ENCODE peak calls at places on chromosomes 3 and 15, in nine cellular contexts. V, C, H, A, O, E, B, Z and R are unnamed samples.

GRCh38 chr3:99875573-99875924 is 57.9 kb downstream of the CMSS1 start:
- DNase-seq in V (no peak), C (no peak), H (no peak), A (peak; percentile 83), O (no peak), E (no peak), B (no peak), Z (peak; percentile 74), R (no peak)

GRCh38 chr3:194586839-194587238 is 46.4 kb downstream of the TMEM44 start:
- DNase-seq in V (no peak), C (no peak), H (no peak), A (no peak), O (no peak), E (peak; percentile 97), B (no peak), Z (peak; percentile 88), R (peak; percentile 66)

GRCh38 chr15:70964686-70965085 is 72.1 kb downstream of the LRRC49 start:
- DNase-seq in V (no peak), C (no peak), H (no peak), A (no peak), O (no peak), E (no peak), B (no peak), Z (no peak), R (no peak)

GRCh38 chr15:74889390-74889881 is 406 bp upstream of the MPI start:
- DNase-seq in V (peak; percentile 59), C (peak; percentile 76), H (no peak), A (peak; percentile 10), O (peak; percentile 73), E (peak; percentile 42), B (no peak), Z (peak; percentile 60), R (peak; percentile 47)

GRCh38 chr3:107064445-107065060 is 312.7 kb upstream of the CCDC54 start:
- DNase-seq in V (peak; percentile 66), C (peak; percentile 92), H (peak; percentile 32), A (peak; percentile 93), O (no peak), E (peak; percentile 61), B (peak; percentile 71), Z (peak; percentile 80), R (peak; percentile 58)

GRCh38 chr15:78976691-78977090 is 31.8 kb upstream of the CTSH start:
- DNase-seq in V (no peak), C (no peak), H (no peak), A (no peak), O (no peak), E (no peak), B (no peak), Z (no peak), R (no peak)

GRCh38 chr3:139797724-139798343 is 120.1 kb upstream of the NMNAT3 start:
- DNase-seq in V (peak; percentile 46), C (peak; percentile 89), H (no peak), A (peak; percentile 68), O (no peak), E (peak; percentile 25), B (no peak), Z (peak; percentile 29), R (no peak)

GRCh38 chr3:149548729-149549065 is 74.2 kb downstream of the TM4SF4 start:
- DNase-seq in V (no peak), C (no peak), H (no peak), A (no peak), O (no peak), E (peak; percentile 79), B (no peak), Z (no peak), R (no peak)

GRCh38 chr3:80097674-80098073 is 329.9 kb upstream of the ROBO1 start:
- DNase-seq in V (no peak), C (no peak), H (no peak), A (peak; percentile 10), O (no peak), E (peak; percentile 7), B (no peak), Z (peak; percentile 0), R (no peak)

GRCh38 chr3:58048301-58048700 is 40.1 kb downstream of the FLNB start:
- DNase-seq in V (no peak), C (no peak), H (no peak), A (no peak), O (no peak), E (no peak), B (no peak), Z (no peak), R (no peak)

GRCh38 chr3:43953814-43954241 is 263.1 kb downstream of the ABHD5 start:
- DNase-seq in V (no peak), C (no peak), H (no peak), A (peak; percentile 64), O (no peak), E (peak; percentile 49), B (no peak), Z (peak; percentile 37), R (no peak)

GRCh38 chr3:165820685-165821123 is 16.5 kb downstream of the BCHE start:
- DNase-seq in V (no peak), C (no peak), H (no peak), A (no peak), O (no peak), E (no peak), B (no peak), Z (no peak), R (no peak)

GRCh38 chr3:22731901-22732300 is 471.2 kb upstream of the UBE2E2 start:
- DNase-seq in V (no peak), C (no peak), H (no peak), A (no peak), O (no peak), E (no peak), B (no peak), Z (no peak), R (peak; percentile 41)

GRCh38 chr15:50358805-50359204 is 3.8 kb upstream of the GABPB1 start:
- DNase-seq in V (peak; percentile 36), C (peak; percentile 66), H (peak; percentile 32), A (peak; percentile 63), O (no peak), E (peak; percentile 36), B (no peak), Z (peak; percentile 72), R (no peak)

GRCh38 chr15:96344706-96345559 is 14.4 kb downstream of the NR2F2 start:
- DNase-seq in V (peak; percentile 36), C (peak; percentile 68), H (no peak), A (no peak), O (no peak), E (no peak), B (no peak), Z (no peak), R (no peak)
- H3K4me1 ChIP-seq in V (no peaks in the 10 kb centered on the region), C (no peaks in the 10 kb centered on the region), H (no peaks in the 10 kb centered on the region), A (peaks cover 56% of the 10 kb centered on the region), O (peaks cover 6% of the 10 kb centered on the region), E (peaks cover 74% of the 10 kb centered on the region), B (no peaks in the 10 kb centered on the region), Z (peaks cover 39% of the 10 kb centered on the region), R (peaks cover 4% of the 10 kb centered on the region)

DNA sequence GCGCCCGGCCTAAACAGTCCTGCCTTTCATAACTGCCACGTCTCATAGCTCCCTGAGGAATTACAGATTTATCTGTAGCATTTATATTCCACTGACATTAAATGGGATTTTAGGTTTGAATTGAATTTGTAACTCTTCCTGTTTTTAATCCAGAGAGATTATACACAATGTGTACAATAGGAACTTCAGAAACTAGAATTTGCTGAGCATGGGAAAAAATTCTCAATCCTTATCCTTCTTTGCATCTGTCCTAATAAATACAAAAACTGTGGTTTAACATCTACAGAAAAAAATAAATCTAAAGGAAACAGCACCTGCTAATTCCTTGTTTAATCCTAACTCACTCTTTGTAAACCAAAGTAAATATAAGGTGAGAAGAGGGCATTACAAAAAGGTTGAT is 2.2 kb downstream of the NEK11 start:
- DNase-seq in V (no peak), C (no peak), H (no peak), A (no peak), O (no peak), E (no peak), B (no peak), Z (no peak), R (no peak)
- H3K27me3 ChIP-seq in V (no peaks in the 10 kb centered on the region), C (no peaks in the 10 kb centered on the region), H (no peaks in the 10 kb centered on the region), A (no peaks in the 10 kb centered on the region), O (no peaks in the 10 kb centered on the region), E (no peaks in the 10 kb centered on the region), B (no peaks in the 10 kb centered on the region), Z (no peaks in the 10 kb centered on the region), R (no peaks in the 10 kb centered on the region)

DNA sequence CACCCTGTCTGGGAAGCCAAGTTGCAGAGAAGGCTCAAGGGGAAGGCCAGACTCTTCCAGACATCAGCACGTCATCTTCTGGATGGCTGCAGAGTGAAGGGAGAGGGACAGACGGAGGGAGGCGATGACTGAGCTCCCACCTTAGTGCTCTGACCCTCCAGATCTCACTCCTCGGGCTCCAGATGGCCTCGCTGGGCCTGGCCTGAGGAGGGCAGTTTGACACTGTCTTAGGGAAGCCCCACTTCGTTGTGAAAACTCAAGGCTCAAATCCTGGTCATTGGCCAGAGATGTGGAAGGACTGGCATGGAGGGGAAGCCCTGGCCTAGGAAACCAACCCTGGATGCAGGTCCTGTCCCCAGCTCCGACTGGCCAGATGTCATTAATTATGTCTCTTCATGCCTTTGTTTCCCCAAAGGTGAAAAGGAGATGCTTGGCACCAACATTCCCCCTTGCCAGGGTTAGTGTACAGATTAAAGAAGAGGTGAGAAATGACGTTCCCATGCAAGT is 70.4 kb downstream of the ADCY5 start:
- DNase-seq in V (no peak), C (peak; percentile 43), H (no peak), A (no peak), O (peak; percentile 56), E (no peak), B (no peak), Z (no peak), R (no peak)
- H3K4me1 ChIP-seq in V (no peaks in the 10 kb centered on the region), C (no peaks in the 10 kb centered on the region), H (no peaks in the 10 kb centered on the region), A (no peaks in the 10 kb centered on the region), O (peaks cover under 1% of the 10 kb centered on the region), E (no peaks in the 10 kb centered on the region), B (no peaks in the 10 kb centered on the region), Z (no peaks in the 10 kb centered on the region), R (no peaks in the 10 kb centered on the region)

GRCh38 chr3:123037015-123037375 is 9.4 kb upstream of the SEMA5B start:
- DNase-seq in V (no peak), C (no peak), H (no peak), A (no peak), O (no peak), E (no peak), B (no peak), Z (no peak), R (no peak)

GRCh38 chr3:123032057-123032456 is 4.5 kb upstream of the SEMA5B start:
- DNase-seq in V (no peak), C (no peak), H (no peak), A (no peak), O (no peak), E (no peak), B (no peak), Z (no peak), R (no peak)

GRCh38 chr3:123034996-123035395 is 7.4 kb upstream of the SEMA5B start:
- DNase-seq in V (no peak), C (no peak), H (no peak), A (no peak), O (no peak), E (no peak), B (no peak), Z (no peak), R (no peak)

GRCh38 chr3:123036352-123037014 is 8.9 kb upstream of the SEMA5B start:
- DNase-seq in V (no peak), C (no peak), H (no peak), A (peak; percentile 84), O (no peak), E (no peak), B (no peak), Z (peak; percentile 81), R (peak; percentile 78)

DNA sequence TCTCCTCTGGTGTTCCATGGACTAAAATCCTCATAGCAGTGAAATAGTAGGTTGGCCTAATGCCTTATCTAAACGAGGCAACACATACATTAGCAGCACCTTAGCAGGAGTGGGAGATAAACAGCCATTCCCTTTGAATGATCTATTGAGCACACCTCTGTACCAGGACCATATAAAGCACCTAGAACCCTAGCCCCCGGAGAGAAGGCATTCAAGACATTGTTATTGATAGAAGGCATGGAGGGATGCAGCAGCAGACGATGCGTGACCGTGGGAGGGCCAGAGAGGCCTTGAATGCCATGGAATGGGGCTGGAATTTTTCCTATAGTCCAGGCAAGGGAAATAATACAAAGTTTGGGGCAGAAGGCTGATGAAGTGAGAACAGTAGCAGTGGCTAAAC is 6.6 kb upstream of the SEMA5B start:
- DNase-seq in V (no peak), C (no peak), H (no peak), A (no peak), O (no peak), E (no peak), B (no peak), Z (no peak), R (no peak)
- H3K27me3 ChIP-seq in V (peaks cover 4% of the 10 kb centered on the region), C (peaks cover 23% of the 10 kb centered on the region), H (peaks cover 7% of the 10 kb centered on the region), A (peaks cover 45% of the 10 kb centered on the region), O (peaks cover 19% of the 10 kb centered on the region), E (peaks cover 59% of the 10 kb centered on the region), B (no peaks in the 10 kb centered on the region), Z (peaks cover 45% of the 10 kb centered on the region), R (peaks cover 81% of the 10 kb centered on the region)